ENCODE peak calls at places on chromosomes 13 and 19, in four cellular contexts. K is tibial nerve, P is IMR-90, N is prostate gland. U is an unnamed sample.

GRCh38 chr19:46366620-46367277 is 19.9 kb downstream of the PPP5C start:
- DNase-seq in K (no peak), P (no peak), N (no peak), U (no peak)

GRCh38 chr13:76934671-76935070 is 13.6 kb upstream of the ACOD1 start:
- DNase-seq in K (no peak), P (no peak), N (no peak), U (no peak)

GRCh38 chr19:40907968-40908735 is 26.1 kb upstream of the CYP2A7 start:
- DNase-seq in K (no peak), P (no peak), N (no peak), U (peak; percentile 77)

GRCh38 chr13:21739771-21740170 is 68.9 kb downstream of the FGF9 start:
- DNase-seq in K (no peak), P (peak; percentile 11), N (no peak), U (no peak)

GRCh38 chr13:33446821-33447481 is 161.4 kb upstream of the STARD13 start:
- DNase-seq in K (no peak), P (no peak), N (peak; percentile 68), U (no peak)

GRCh38 chr19:2140193-2140545 is 11.2 kb downstream of the AP3D1 start:
- DNase-seq in K (no peak), P (no peak), N (no peak), U (no peak)

GRCh38 chr13:113066746-113067145 is 38.8 kb upstream of the F7 start:
- DNase-seq in K (no peak), P (no peak), N (no peak), U (no peak)

GRCh38 chr13:103282571-103283450 is 216.6 kb upstream of the SLC10A2 start:
- DNase-seq in K (no peak), P (peak; percentile 49), N (no peak), U (no peak)

GRCh38 chr19:9936151-9937000 is at the start of gene OLFM2:
- DNase-seq in K (no peak), P (no peak), N (no peak), U (no peak)

GRCh38 chr13:86368924-86369323 is 569.7 kb upstream of the SLITRK6 start:
- DNase-seq in K (no peak), P (no peak), N (no peak), U (no peak)

GRCh38 chr13:28707629-28708427 is 10.9 kb downstream of the SLC46A3 start:
- DNase-seq in K (no peak), P (peak; percentile 92), N (no peak), U (no peak)

GRCh38 chr19:49059056-49059455 is 1.5 kb upstream of the CGB7 start:
- DNase-seq in K (no peak), P (no peak), N (no peak), U (no peak)
- H3K27me3 ChIP-seq in K (no peaks in the 10 kb centered on the region), P (peaks cover 11% of the 10 kb centered on the region), N (no peaks in the 10 kb centered on the region), U (no peaks in the 10 kb centered on the region)

GRCh38 chr19:48615145-48616040 is 517 bp upstream of the FAM83E start:
- DNase-seq in K (no peak), P (no peak), N (no peak), U (peak; percentile 58)
- TF ChIP-seq POLR2A in K (no peak), P (no peak), N (no peak), U (peak; percentile 2)

GRCh38 chr19:50906217-50906616 is 5.0 kb downstream of the KLK4 start:
- DNase-seq in K (no peak), P (no peak), N (peak; percentile 47), U (peak; percentile 54)
- H3K27me3 ChIP-seq in K (no peaks in the 10 kb centered on the region), P (peaks cover 5% of the 10 kb centered on the region), N (no peaks in the 10 kb centered on the region), U (peaks cover 2% of the 10 kb centered on the region)

GRCh38 chr19:6894313-6894712 is 6.9 kb downstream of the ADGRE1 start:
- DNase-seq in K (no peak), P (no peak), N (no peak), U (no peak)

GRCh38 chr19:6888967-6889366 is 1.6 kb downstream of the ADGRE1 start:
- DNase-seq in K (no peak), P (no peak), N (no peak), U (no peak)

GRCh38 chr19:6890938-6891337 is 3.6 kb downstream of the ADGRE1 start:
- DNase-seq in K (no peak), P (no peak), N (no peak), U (peak; percentile 19)

GRCh38 chr19:6890421-6890913 is 3.1 kb downstream of the ADGRE1 start:
- DNase-seq in K (no peak), P (no peak), N (no peak), U (no peak)

DNA sequence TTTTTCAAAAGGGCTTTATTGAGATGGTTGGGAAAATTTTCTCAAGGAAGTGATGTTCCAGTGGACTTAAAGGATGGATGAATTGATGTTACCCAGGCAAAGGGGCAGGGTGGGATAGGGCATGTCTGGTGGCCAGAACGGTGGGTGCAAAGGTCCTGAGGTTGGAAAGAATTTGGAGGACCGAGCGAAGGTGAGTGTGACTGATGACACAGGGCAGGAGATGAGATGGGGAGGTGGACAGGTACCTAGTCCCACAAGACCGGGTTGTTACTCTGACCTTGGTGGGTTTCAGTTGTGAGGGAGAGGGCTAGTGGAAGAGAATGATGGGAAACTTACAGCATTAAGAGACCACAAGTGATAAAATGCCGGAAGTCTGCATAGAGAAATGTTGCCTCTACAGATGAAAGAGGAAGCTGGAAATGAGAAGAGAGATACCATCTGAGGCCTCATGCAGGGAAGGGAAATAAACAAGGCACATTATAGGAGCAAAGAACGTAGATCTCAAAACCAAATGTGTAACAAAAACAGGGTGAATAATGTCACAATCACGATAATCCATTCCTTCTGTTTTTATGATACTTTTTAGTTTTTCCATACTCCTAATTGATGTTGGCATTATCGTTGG is 4.5 kb downstream of the ADGRE1 start:
- DNase-seq in K (no peak), P (no peak), N (no peak), U (no peak)
- TF ChIP-seq POLR2A in K (no peak), P (no peak), N (no peak), U (no peak)

GRCh38 chr19:48717059-48717395 is 2.5 kb downstream of the MAMSTR start:
- DNase-seq in K (no peak), P (peak; percentile 52), N (no peak), U (no peak)
- H3K27me3 ChIP-seq in K (no peaks in the 10 kb centered on the region), P (no peaks in the 10 kb centered on the region), N (no peaks in the 10 kb centered on the region), U (no peaks in the 10 kb centered on the region)